ENCODE peak calls at places on chromosomes 1 and 21, in six cellular contexts. Y is endothelial cell of umbilical vein; S is HL-60; C is mesendoderm; I is prostate gland; K is CD8-positive, alpha-beta T cell. U is an unnamed sample.

GRCh38 chr1:66282343-66282852 is 251.6 kb upstream of the SGIP1 start:
- DNase-seq in Y (peak; percentile 53), S (no peak), C (no peak), I (no peak), K (peak; percentile 38), U (peak; percentile 95)

GRCh38 chr1:51331206-51332100 is 1.1 kb upstream of the TTC39A start:
- DNase-seq in Y (peak; percentile 41), S (peak; percentile 60), C (peak; percentile 92), I (peak; percentile 49), K (no peak), U (no peak)

GRCh38 chr1:154760469-154760933 is 109.6 kb downstream of the KCNN3 start:
- DNase-seq in Y (peak; percentile 19), S (no peak), C (peak; percentile 61), I (peak; percentile 60), K (peak; percentile 88), U (no peak)

GRCh38 chr1:47991187-47991586 is 6.0 kb downstream of the TRABD2B start:
- DNase-seq in Y (no peak), S (no peak), C (peak; percentile 86), I (no peak), K (no peak), U (no peak)

GRCh38 chr1:227766015-227766634 is 30.9 kb downstream of the SNAP47 start:
- DNase-seq in Y (no peak), S (peak; percentile 84), C (no peak), I (no peak), K (peak; percentile 88), U (no peak)

GRCh38 chr1:98493469-98493868 is 168.1 kb upstream of the SNX7 start:
- DNase-seq in Y (no peak), S (no peak), C (peak; percentile 5), I (no peak), K (no peak), U (no peak)

GRCh38 chr1:108591471-108591870 is 31.6 kb downstream of the EEIG2 start:
- DNase-seq in Y (no peak), S (no peak), C (no peak), I (no peak), K (no peak), U (no peak)

GRCh38 chr1:23278717-23279116 is 61.4 kb upstream of the HTR1D start:
- DNase-seq in Y (no peak), S (no peak), C (no peak), I (no peak), K (no peak), U (no peak)

GRCh38 chr1:221725683-221726330 is 16.1 kb downstream of the DUSP10 start:
- DNase-seq in Y (no peak), S (no peak), C (no peak), I (no peak), K (no peak), U (no peak)

GRCh38 chr1:154733621-154734020 is 125.6 kb upstream of the ADAR start:
- DNase-seq in Y (no peak), S (no peak), C (no peak), I (no peak), K (no peak), U (no peak)

GRCh38 chr21:24994717-24995116 is 612.6 kb downstream of the MRPL39 start:
- DNase-seq in Y (no peak), S (no peak), C (no peak), I (no peak), K (no peak), U (no peak)

GRCh38 chr1:36947384-36947783 is 86.9 kb downstream of the GRIK3 start:
- DNase-seq in Y (no peak), S (no peak), C (peak; percentile 78), I (no peak), K (no peak), U (no peak)

GRCh38 chr1:12478612-12478985 is 139.4 kb downstream of the DHRS3 start:
- DNase-seq in Y (no peak), S (no peak), C (no peak), I (no peak), K (peak; percentile 58), U (no peak)

GRCh38 chr1:169106095-169106920 is at the start of gene ATP1B1:
- DNase-seq in Y (peak; percentile 87), S (peak; percentile 41), C (peak; percentile 95), I (peak; percentile 85), K (peak; percentile 78), U (no peak)

GRCh38 chr1:117673405-117673804 is 67.6 kb downstream of the TENT5C start:
- DNase-seq in Y (no peak), S (no peak), C (no peak), I (no peak), K (no peak), U (peak; percentile 20)

GRCh38 chr1:53653200-53653575 is 85.8 kb downstream of the GLIS1 start:
- DNase-seq in Y (no peak), S (no peak), C (no peak), I (no peak), K (no peak), U (no peak)

GRCh38 chr1:31583995-31584868 is 7.9 kb downstream of the TINAGL1 start:
- DNase-seq in Y (peak; percentile 86), S (no peak), C (no peak), I (peak; percentile 48), K (no peak), U (no peak)

GRCh38 chr1:111267801-111268508 is 22.7 kb upstream of the CHIA start:
- DNase-seq in Y (no peak), S (no peak), C (no peak), I (no peak), K (no peak), U (no peak)

GRCh38 chr1:200150721-200151120 is 123.2 kb downstream of the NR5A2 start:
- DNase-seq in Y (no peak), S (no peak), C (peak; percentile 41), I (no peak), K (no peak), U (peak; percentile 27)

GRCh38 chr1:2290595-2291510 is 62.7 kb downstream of the SKI start:
- DNase-seq in Y (peak; percentile 94), S (peak; percentile 97), C (no peak), I (peak; percentile 77), K (peak; percentile 77), U (peak; percentile 49)

GRCh38 chr1:204514841-204515240 is 1.4 kb upstream of the MDM4 start:
- DNase-seq in Y (no peak), S (no peak), C (no peak), I (no peak), K (no peak), U (no peak)

GRCh38 chr1:61109910-61110309 is 27.5 kb downstream of the NFIA start:
- DNase-seq in Y (no peak), S (no peak), C (no peak), I (no peak), K (no peak), U (no peak)

GRCh38 chr1:243496173-243496553 is 240.3 kb downstream of the SDCCAG8 start:
- DNase-seq in Y (no peak), S (no peak), C (no peak), I (no peak), K (no peak), U (no peak)

GRCh38 chr1:244064621-244065020 is 13.5 kb downstream of the ZBTB18 start:
- DNase-seq in Y (no peak), S (no peak), C (no peak), I (no peak), K (no peak), U (no peak)

GRCh38 chr1:192399161-192399560 is 82.4 kb downstream of the RGS21 start:
- DNase-seq in Y (peak; percentile 24), S (no peak), C (peak; percentile 55), I (no peak), K (no peak), U (no peak)

GRCh38 chr1:22224631-22225030 is 81.7 kb upstream of the WNT4 start:
- DNase-seq in Y (no peak), S (no peak), C (no peak), I (no peak), K (no peak), U (no peak)

GRCh38 chr1:21619041-21619947 is 49.9 kb downstream of the RAP1GAP start:
- DNase-seq in Y (no peak), S (no peak), C (no peak), I (no peak), K (no peak), U (no peak)

GRCh38 chr1:238469146-238469601 is 578.5 kb upstream of the ZP4 start:
- DNase-seq in Y (no peak), S (no peak), C (no peak), I (no peak), K (no peak), U (no peak)

GRCh38 chr1:85315789-85316188 is 39.4 kb upstream of the BCL10 start:
- DNase-seq in Y (no peak), S (no peak), C (peak; percentile 57), I (no peak), K (no peak), U (no peak)

GRCh38 chr1:55399385-55399784 is 184.2 kb upstream of the USP24 start:
- DNase-seq in Y (peak; percentile 5), S (no peak), C (no peak), I (no peak), K (no peak), U (no peak)

GRCh38 chr1:50929376-50929958 is 30.6 kb downstream of the FAF1 start:
- DNase-seq in Y (peak; percentile 52), S (no peak), C (peak; percentile 26), I (no peak), K (no peak), U (no peak)

GRCh38 chr1:27161594-27161993 is 6.7 kb upstream of the SLC9A1 start:
- DNase-seq in Y (peak; percentile 38), S (peak; percentile 34), C (no peak), I (no peak), K (no peak), U (peak; percentile 86)

GRCh38 chr1:55037733-55038551 is 1.4 kb upstream of the PCSK9 start:
- DNase-seq in Y (no peak), S (no peak), C (no peak), I (no peak), K (no peak), U (no peak)

GRCh38 chr1:151816964-151817730 is 11.9 kb upstream of the LINGO4 start:
- DNase-seq in Y (no peak), S (no peak), C (no peak), I (no peak), K (no peak), U (no peak)

GRCh38 chr1:65813956-65814355 is 21.3 kb downstream of the PDE4B start:
- DNase-seq in Y (no peak), S (no peak), C (no peak), I (no peak), K (no peak), U (no peak)

GRCh38 chr1:216616425-216616824 is 106.8 kb downstream of the ESRRG start:
- DNase-seq in Y (no peak), S (no peak), C (peak; percentile 50), I (no peak), K (no peak), U (no peak)
- H3K27ac ChIP-seq in Y (no peak overlapping the region), S (no peak overlapping the region), C (no peak overlapping the region), I (no peak overlapping the region), K (no peak overlapping the region), U (no peak overlapping the region)

GRCh38 chr1:41482001-41482765 is 2.3 kb downstream of the EDN2 start:
- DNase-seq in Y (no peak), S (no peak), C (no peak), I (peak; percentile 95), K (no peak), U (peak; percentile 54)
- H3K27ac ChIP-seq in Y (no peak overlapping the region), S (no peak overlapping the region), C (no peak overlapping the region), I (peak overlapping the region; percentile 72), K (no peak overlapping the region), U (no peak overlapping the region)

GRCh38 chr1:162554258-162554657 is 7.3 kb upstream of the UAP1 start:
- DNase-seq in Y (no peak), S (no peak), C (no peak), I (no peak), K (no peak), U (no peak)
- H3K27ac ChIP-seq in Y (no peak overlapping the region), S (no peak overlapping the region), C (no peak overlapping the region), I (no peak overlapping the region), K (no peak overlapping the region), U (no peak overlapping the region)

GRCh38 chr1:177546346-177546745 is 375.6 kb downstream of the BRINP2 start:
- DNase-seq in Y (no peak), S (no peak), C (no peak), I (no peak), K (no peak), U (no peak)
- H3K27ac ChIP-seq in Y (no peak overlapping the region), S (no peak overlapping the region), C (no peak overlapping the region), I (no peak overlapping the region), K (no peak overlapping the region), U (no peak overlapping the region)

U was measured in epithelial cell of prostate.